ENCODE peak calls at places on chromosome 22, in ten cellular contexts. One of them, this sample, is unnamed.

GRCh38 chr22:19892925-19893324 is 38.3 kb upstream of the GNB1L start:
- DNase-seq in A549: no peak
- DNase-seq in HCT116: no peak
- DNase-seq in spleen: no peak
- DNase-seq in lower leg skin: no peak
- DNase-seq in GM12878: no peak
- DNase-seq in breast epithelium: no peak
- DNase-seq in stomach: no peak
- DNase-seq in K562: no peak
- DNase-seq in vagina: no peak
- DNase-seq in this sample: no peak

GRCh38 chr22:39290724-39291161 is 28.7 kb downstream of the RPL3 start:
- DNase-seq in A549: peak
- DNase-seq in HCT116: no peak
- DNase-seq in spleen: no peak
- DNase-seq in lower leg skin: peak
- DNase-seq in GM12878: no peak
- DNase-seq in breast epithelium: peak
- DNase-seq in stomach: peak
- DNase-seq in K562: no peak
- DNase-seq in vagina: no peak
- DNase-seq in this sample: peak

GRCh38 chr22:32444068-32444467 is 20.2 kb downstream of the BPIFC start:
- DNase-seq in A549: peak
- DNase-seq in HCT116: peak
- DNase-seq in spleen: no peak
- DNase-seq in lower leg skin: no peak
- DNase-seq in GM12878: no peak
- DNase-seq in breast epithelium: no peak
- DNase-seq in stomach: no peak
- DNase-seq in K562: peak
- DNase-seq in vagina: no peak
- DNase-seq in this sample: no peak

GRCh38 chr22:20013382-20013871 is 3.2 kb downstream of the ARVCF start:
- DNase-seq in A549: no peak
- DNase-seq in HCT116: no peak
- DNase-seq in spleen: peak
- DNase-seq in lower leg skin: no peak
- DNase-seq in GM12878: no peak
- DNase-seq in breast epithelium: no peak
- DNase-seq in stomach: peak
- DNase-seq in K562: peak
- DNase-seq in vagina: no peak
- DNase-seq in this sample: peak

GRCh38 chr22:20524004-20524481 is 16.6 kb downstream of the MED15 start:
- DNase-seq in A549: no peak
- DNase-seq in HCT116: no peak
- DNase-seq in spleen: no peak
- DNase-seq in lower leg skin: no peak
- DNase-seq in GM12878: peak
- DNase-seq in breast epithelium: no peak
- DNase-seq in stomach: no peak
- DNase-seq in K562: peak
- DNase-seq in vagina: no peak
- DNase-seq in this sample: no peak

GRCh38 chr22:33519140-33519973 is 400.9 kb downstream of the LARGE1 start:
- DNase-seq in A549: peak
- DNase-seq in HCT116: no peak
- DNase-seq in spleen: no peak
- DNase-seq in lower leg skin: peak
- DNase-seq in GM12878: peak
- DNase-seq in breast epithelium: no peak
- DNase-seq in stomach: no peak
- DNase-seq in K562: peak
- DNase-seq in vagina: no peak
- DNase-seq in this sample: peak

GRCh38 chr22:48961705-48962104 is 866.0 kb downstream of the BRD1 start:
- DNase-seq in A549: no peak
- DNase-seq in HCT116: no peak
- DNase-seq in spleen: no peak
- DNase-seq in lower leg skin: no peak
- DNase-seq in GM12878: no peak
- DNase-seq in breast epithelium: no peak
- DNase-seq in stomach: no peak
- DNase-seq in K562: no peak
- DNase-seq in vagina: no peak
- DNase-seq in this sample: no peak

GRCh38 chr22:42484506-42484905 is 35.1 kb downstream of the RRP7A start:
- DNase-seq in A549: no peak
- DNase-seq in HCT116: no peak
- DNase-seq in spleen: no peak
- DNase-seq in lower leg skin: no peak
- DNase-seq in GM12878: no peak
- DNase-seq in breast epithelium: no peak
- DNase-seq in stomach: no peak
- DNase-seq in K562: no peak
- DNase-seq in vagina: no peak
- DNase-seq in this sample: no peak

GRCh38 chr22:39185601-39186012 is 33.1 kb upstream of the CBX7 start:
- DNase-seq in A549: no peak
- DNase-seq in HCT116: no peak
- DNase-seq in spleen: peak
- DNase-seq in lower leg skin: peak
- DNase-seq in GM12878: no peak
- DNase-seq in breast epithelium: peak
- DNase-seq in stomach: no peak
- DNase-seq in K562: peak
- DNase-seq in vagina: no peak
- DNase-seq in this sample: peak

GRCh38 chr22:41598081-41598480 is 8.4 kb upstream of the PMM1 start:
- DNase-seq in A549: no peak
- DNase-seq in HCT116: no peak
- DNase-seq in spleen: peak
- DNase-seq in lower leg skin: no peak
- DNase-seq in GM12878: no peak
- DNase-seq in breast epithelium: no peak
- DNase-seq in stomach: no peak
- DNase-seq in K562: no peak
- DNase-seq in vagina: no peak
- DNase-seq in this sample: peak

GRCh38 chr22:25404556-25404922 is 159.9 kb upstream of the GRK3 start:
- DNase-seq in A549: no peak
- DNase-seq in HCT116: no peak
- DNase-seq in spleen: peak
- DNase-seq in lower leg skin: no peak
- DNase-seq in GM12878: no peak
- DNase-seq in breast epithelium: no peak
- DNase-seq in stomach: no peak
- DNase-seq in K562: peak
- DNase-seq in vagina: no peak
- DNase-seq in this sample: peak

GRCh38 chr22:32818446-32819115 is 17.1 kb downstream of the TIMP3 start:
- DNase-seq in A549: no peak
- DNase-seq in HCT116: no peak
- DNase-seq in spleen: no peak
- DNase-seq in lower leg skin: no peak
- DNase-seq in GM12878: no peak
- DNase-seq in breast epithelium: no peak
- DNase-seq in stomach: no peak
- DNase-seq in K562: no peak
- DNase-seq in vagina: no peak
- DNase-seq in this sample: peak

GRCh38 chr22:35443790-35444684 is 44.1 kb downstream of the MCM5 start:
- DNase-seq in A549: no peak
- DNase-seq in HCT116: no peak
- DNase-seq in spleen: no peak
- DNase-seq in lower leg skin: no peak
- DNase-seq in GM12878: no peak
- DNase-seq in breast epithelium: no peak
- DNase-seq in stomach: no peak
- DNase-seq in K562: no peak
- DNase-seq in vagina: no peak
- DNase-seq in this sample: no peak
- TF ChIP-seq POLR2A in A549: no peak
- TF ChIP-seq POLR2A in HCT116: no peak
- TF ChIP-seq POLR2A in spleen: no peak
- TF ChIP-seq POLR2A in lower leg skin: no peak
- TF ChIP-seq POLR2A in GM12878: no peak
- TF ChIP-seq POLR2A in breast epithelium: no peak
- TF ChIP-seq POLR2A in stomach: no peak
- TF ChIP-seq POLR2A in K562: no peak
- TF ChIP-seq POLR2A in vagina: no peak
- TF ChIP-seq POLR2A in this sample: no peak

GRCh38 chr22:23242473-23243001 is 62.2 kb downstream of the BCR start:
- DNase-seq in A549: no peak
- DNase-seq in HCT116: no peak
- DNase-seq in spleen: no peak
- DNase-seq in lower leg skin: no peak
- DNase-seq in GM12878: no peak
- DNase-seq in breast epithelium: no peak
- DNase-seq in stomach: no peak
- DNase-seq in K562: peak
- DNase-seq in vagina: no peak
- DNase-seq in this sample: peak

GRCh38 chr22:23241562-23242472 is 61.5 kb downstream of the BCR start:
- DNase-seq in A549: no peak
- DNase-seq in HCT116: no peak
- DNase-seq in spleen: no peak
- DNase-seq in lower leg skin: no peak
- DNase-seq in GM12878: no peak
- DNase-seq in breast epithelium: no peak
- DNase-seq in stomach: no peak
- DNase-seq in K562: no peak
- DNase-seq in vagina: no peak
- DNase-seq in this sample: no peak

GRCh38 chr22:23244690-23245044 is 64.4 kb downstream of the BCR start:
- DNase-seq in A549: no peak
- DNase-seq in HCT116: no peak
- DNase-seq in spleen: no peak
- DNase-seq in lower leg skin: no peak
- DNase-seq in GM12878: no peak
- DNase-seq in breast epithelium: no peak
- DNase-seq in stomach: no peak
- DNase-seq in K562: no peak
- DNase-seq in vagina: no peak
- DNase-seq in this sample: no peak

GRCh38 chr22:23243859-23244689 is 63.8 kb downstream of the BCR start:
- DNase-seq in A549: no peak
- DNase-seq in HCT116: no peak
- DNase-seq in spleen: no peak
- DNase-seq in lower leg skin: no peak
- DNase-seq in GM12878: no peak
- DNase-seq in breast epithelium: no peak
- DNase-seq in stomach: no peak
- DNase-seq in K562: no peak
- DNase-seq in vagina: no peak
- DNase-seq in this sample: no peak

GRCh38 chr22:23243006-23243573 is 62.8 kb downstream of the BCR start:
- DNase-seq in A549: no peak
- DNase-seq in HCT116: no peak
- DNase-seq in spleen: no peak
- DNase-seq in lower leg skin: no peak
- DNase-seq in GM12878: peak
- DNase-seq in breast epithelium: no peak
- DNase-seq in stomach: no peak
- DNase-seq in K562: peak
- DNase-seq in vagina: no peak
- DNase-seq in this sample: no peak
- TF ChIP-seq POLR2A in A549: no peak
- TF ChIP-seq POLR2A in HCT116: no peak
- TF ChIP-seq POLR2A in spleen: no peak
- TF ChIP-seq POLR2A in lower leg skin: no peak
- TF ChIP-seq POLR2A in GM12878: no peak
- TF ChIP-seq POLR2A in breast epithelium: no peak
- TF ChIP-seq POLR2A in stomach: no peak
- TF ChIP-seq POLR2A in K562: no peak
- TF ChIP-seq POLR2A in vagina: no peak
- TF ChIP-seq POLR2A in this sample: no peak

GRCh38 chr22:31107206-31108118 is at the start of gene SELENOM:
- DNase-seq in A549: peak
- DNase-seq in HCT116: peak
- DNase-seq in spleen: peak
- DNase-seq in lower leg skin: peak
- DNase-seq in GM12878: peak
- DNase-seq in breast epithelium: peak
- DNase-seq in stomach: peak
- DNase-seq in K562: peak
- DNase-seq in vagina: peak
- DNase-seq in this sample: peak
- TF ChIP-seq POLR2A in A549: peak
- TF ChIP-seq POLR2A in HCT116: no peak
- TF ChIP-seq POLR2A in spleen: no peak
- TF ChIP-seq POLR2A in lower leg skin: peak
- TF ChIP-seq POLR2A in GM12878: peak
- TF ChIP-seq POLR2A in breast epithelium: peak
- TF ChIP-seq POLR2A in stomach: no peak
- TF ChIP-seq POLR2A in K562: no peak
- TF ChIP-seq POLR2A in vagina: peak
- TF ChIP-seq POLR2A in this sample: peak

GRCh38 chr22:24244144-24244787 is 616 bp downstream of the GGT5 start:
- DNase-seq in A549: no peak
- DNase-seq in HCT116: no peak
- DNase-seq in spleen: peak
- DNase-seq in lower leg skin: no peak
- DNase-seq in GM12878: no peak
- DNase-seq in breast epithelium: peak
- DNase-seq in stomach: no peak
- DNase-seq in K562: peak
- DNase-seq in vagina: no peak
- DNase-seq in this sample: no peak

GRCh38 chr22:24247011-24247507 is 2.2 kb upstream of the GGT5 start:
- DNase-seq in A549: no peak
- DNase-seq in HCT116: no peak
- DNase-seq in spleen: peak
- DNase-seq in lower leg skin: no peak
- DNase-seq in GM12878: no peak
- DNase-seq in breast epithelium: no peak
- DNase-seq in stomach: no peak
- DNase-seq in K562: no peak
- DNase-seq in vagina: no peak
- DNase-seq in this sample: no peak

DNA sequence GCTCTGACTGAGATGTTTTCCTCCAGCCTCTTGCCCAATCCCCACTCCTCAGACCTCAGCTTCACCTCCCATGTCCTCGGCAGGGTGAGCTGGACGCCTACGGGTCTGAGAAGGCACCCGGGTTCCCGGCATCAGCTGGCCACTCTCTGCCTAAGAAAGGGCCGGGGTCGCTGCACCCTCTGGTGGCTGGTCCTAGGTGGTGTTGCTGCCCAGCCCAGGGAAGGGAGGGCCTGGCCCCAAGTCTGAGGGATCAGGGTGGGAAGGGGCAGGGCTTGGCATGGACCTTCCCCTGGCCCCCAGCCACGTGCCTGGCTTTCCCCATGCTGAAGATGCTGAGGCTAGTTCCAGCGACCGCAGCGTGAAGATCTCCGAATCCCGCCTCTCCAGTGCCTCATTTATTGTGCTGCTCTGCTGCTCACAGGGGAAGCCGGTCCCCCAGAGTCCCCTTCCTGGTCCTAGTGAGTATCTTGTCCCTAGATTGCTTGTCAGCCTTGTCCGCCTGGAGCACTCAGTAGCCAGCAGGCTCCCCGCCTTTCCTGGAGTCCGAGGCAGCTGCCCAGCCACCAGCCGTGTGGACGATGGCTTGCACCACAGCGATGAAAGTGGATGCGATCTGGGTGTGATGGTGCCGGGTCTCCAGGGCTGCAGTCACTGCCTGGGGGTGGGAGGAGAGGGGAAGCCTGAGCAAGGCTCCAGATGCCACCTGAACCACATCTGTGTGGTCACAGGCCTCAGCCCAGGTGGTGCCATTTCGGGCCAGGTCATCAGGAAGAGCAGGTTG is 2.9 kb upstream of the GGT5 start:
- DNase-seq in A549: peak
- DNase-seq in HCT116: peak
- DNase-seq in spleen: peak
- DNase-seq in lower leg skin: peak
- DNase-seq in GM12878: no peak
- DNase-seq in breast epithelium: peak
- DNase-seq in stomach: peak
- DNase-seq in K562: peak
- DNase-seq in vagina: peak
- DNase-seq in this sample: peak
- TF ChIP-seq POLR2A in A549: no peak
- TF ChIP-seq POLR2A in HCT116: no peak
- TF ChIP-seq POLR2A in spleen: no peak
- TF ChIP-seq POLR2A in lower leg skin: no peak
- TF ChIP-seq POLR2A in GM12878: no peak
- TF ChIP-seq POLR2A in breast epithelium: no peak
- TF ChIP-seq POLR2A in stomach: no peak
- TF ChIP-seq POLR2A in K562: no peak
- TF ChIP-seq POLR2A in vagina: no peak
- TF ChIP-seq POLR2A in this sample: no peak